ENCODE peak calls at places on chromosomes 3 and 15, in six cellular contexts. X, W, R, D, A and J are unnamed samples.
A peak's percentile ranks its signal among the peaks of the same experiment; 100 is the strongest.

GRCh38 chr3:50503504-50503903 is at the start of gene CACNA2D2:
- DNase-seq in X (no peak), W (peak; percentile 5), R (peak; percentile 15), D (peak; percentile 91), A (peak; percentile 71), J (peak; percentile 19)

GRCh38 chr3:20739814-20740213 is 553.8 kb upstream of the SGO1 start:
- DNase-seq in X (no peak), W (peak; percentile 10), R (peak; percentile 6), D (no peak), A (no peak), J (no peak)

GRCh38 chr3:141105828-141106628 is 54.9 kb downstream of the SPSB4 start:
- DNase-seq in X (peak; percentile 49), W (peak; percentile 83), R (peak; percentile 73), D (peak; percentile 85), A (peak; percentile 68), J (peak; percentile 93)

GRCh38 chr3:38605981-38606380 is 43.5 kb downstream of the SCN5A start:
- DNase-seq in X (no peak), W (no peak), R (no peak), D (no peak), A (no peak), J (no peak)

GRCh38 chr3:9397911-9398714 is 698 bp downstream of the SETD5 start:
- DNase-seq in X (peak; percentile 13), W (peak; percentile 47), R (no peak), D (peak; percentile 91), A (peak; percentile 34), J (peak; percentile 56)

GRCh38 chr3:70855139-70855538 is 542.7 kb upstream of the MDFIC2 start:
- DNase-seq in X (no peak), W (peak; percentile 52), R (peak; percentile 34), D (no peak), A (no peak), J (no peak)

GRCh38 chr3:81726132-81726531 is 35.3 kb downstream of the GBE1 start:
- DNase-seq in X (no peak), W (peak; percentile 40), R (peak; percentile 27), D (no peak), A (no peak), J (peak; percentile 78)

GRCh38 chr15:70069716-70070115 is 28.0 kb downstream of the TLE3 start:
- DNase-seq in X (no peak), W (no peak), R (no peak), D (no peak), A (no peak), J (no peak)

GRCh38 chr15:94395626-94396025 is 164.3 kb downstream of the MCTP2 start:
- DNase-seq in X (no peak), W (peak; percentile 4), R (peak; percentile 31), D (no peak), A (no peak), J (no peak)

GRCh38 chr3:71251156-71251775 is 332.3 kb downstream of the FOXP1 start:
- DNase-seq in X (no peak), W (peak; percentile 93), R (peak; percentile 38), D (no peak), A (no peak), J (peak; percentile 66)

GRCh38 chr15:88658972-88659931 is 20.4 kb downstream of the ISG20 start:
- DNase-seq in X (no peak), W (peak; percentile 75), R (peak; percentile 73), D (peak; percentile 75), A (no peak), J (peak; percentile 78)

GRCh38 chr3:98644168-98644567 is 50.8 kb upstream of the CPOX start:
- DNase-seq in X (no peak), W (no peak), R (no peak), D (no peak), A (no peak), J (no peak)

GRCh38 chr15:45183001-45183400 is 4.8 kb downstream of the SHF start:
- DNase-seq in X (no peak), W (no peak), R (no peak), D (no peak), A (peak; percentile 61), J (no peak)

GRCh38 chr3:146221276-146221675 is 29.6 kb downstream of the PLSCR4 start:
- DNase-seq in X (no peak), W (no peak), R (no peak), D (no peak), A (no peak), J (peak; percentile 46)

GRCh38 chr15:99155961-99156443 is 51.1 kb downstream of the SYNM start:
- DNase-seq in X (no peak), W (peak; percentile 14), R (no peak), D (peak; percentile 54), A (no peak), J (no peak)

GRCh38 chr3:61564405-61565059 is 3.2 kb downstream of the PTPRG start:
- DNase-seq in X (no peak), W (peak; percentile 83), R (peak; percentile 72), D (peak; percentile 96), A (peak; percentile 81), J (peak; percentile 81)

GRCh38 chr3:148992027-148992634 is 791 bp downstream of the GYG1 start:
- DNase-seq in X (no peak), W (peak; percentile 41), R (peak; percentile 49), D (peak; percentile 88), A (peak; percentile 44), J (peak; percentile 60)

GRCh38 chr3:197027151-197027895 is 2.3 kb downstream of the MELTF start:
- DNase-seq in X (no peak), W (no peak), R (no peak), D (peak; percentile 82), A (peak; percentile 31), J (no peak)

GRCh38 chr15:25441111-25441510 is 2.3 kb upstream of the UBE3A start:
- DNase-seq in X (no peak), W (no peak), R (no peak), D (no peak), A (no peak), J (no peak)

GRCh38 chr15:56307180-56307579 is 58.0 kb upstream of the TEX9 start:
- DNase-seq in X (no peak), W (no peak), R (no peak), D (no peak), A (no peak), J (no peak)

GRCh38 chr3:5010706-5011554 is 31.7 kb downstream of the BHLHE40 start:
- DNase-seq in X (no peak), W (no peak), R (peak; percentile 35), D (peak; percentile 84), A (no peak), J (peak; percentile 50)

GRCh38 chr3:65526656-65527055 is 512.1 kb downstream of the MAGI1 start:
- DNase-seq in X (no peak), W (no peak), R (no peak), D (no peak), A (no peak), J (no peak)

GRCh38 chr3:122679467-122680291 is 960 bp upstream of the PARP14 start:
- DNase-seq in X (no peak), W (peak; percentile 16), R (peak; percentile 15), D (no peak), A (peak; percentile 29), J (peak; percentile 49)

GRCh38 chr3:195896361-195897080 is 11.8 kb downstream of the TNK2 start:
- DNase-seq in X (no peak), W (peak; percentile 89), R (peak; percentile 68), D (no peak), A (no peak), J (peak; percentile 84)